ENCODE peak calls at places on chromosome 20, in eight cellular contexts. P, I, M, F, G, U, Q and N are unnamed samples.

GRCh38 chr20:51497542-51498467 is 44.7 kb downstream of the NFATC2 start:
- DNase-seq in F (no peak), Q (no peak), U (no peak), I (no peak), M (no peak), P (no peak), G (no peak), N (no peak)

GRCh38 chr20:63133481-63134091 is 82.3 kb downstream of the YTHDF1 start:
- DNase-seq in Q (no peak), M (no peak), U (no peak), F (no peak), I (peak; percentile 37), G (peak; percentile 36), P (no peak), N (no peak)

GRCh38 chr20:17538517-17539170 is 7.5 kb upstream of the BFSP1 start:
- DNase-seq in U (no peak), M (peak; percentile 38), Q (no peak), I (no peak), G (no peak), F (peak; percentile 67), P (no peak), N (peak; percentile 21)

GRCh38 chr20:61976650-61977332 is 88.9 kb downstream of the TAF4 start:
- DNase-seq in F (no peak), U (no peak), Q (no peak), I (no peak), G (no peak), P (no peak), M (no peak), N (no peak)

GRCh38 chr20:1536893-1537730 is 20.4 kb downstream of the SIRPD start:
- DNase-seq in U (no peak), M (no peak), I (no peak), P (no peak), G (no peak), Q (no peak), F (no peak), N (no peak)

GRCh38 chr20:57451759-57452661 is 60.8 kb downstream of the RBM38 start:
- DNase-seq in F (no peak), P (no peak), U (no peak), M (no peak), G (no peak), I (no peak), Q (no peak), N (no peak)

GRCh38 chr20:43542674-43543073 is 16.2 kb upstream of the SGK2 start:
- DNase-seq in G (no peak), M (no peak), F (no peak), Q (no peak), I (no peak), P (no peak), U (no peak), N (no peak)

GRCh38 chr20:18688676-18689075 is 100.8 kb downstream of the DTD1 start:
- DNase-seq in P (no peak), M (no peak), I (no peak), Q (no peak), G (no peak), F (no peak), U (no peak), N (no peak)

GRCh38 chr20:7406671-7407070 is 533.6 kb downstream of the HAO1 start:
- DNase-seq in Q (no peak), M (no peak), P (no peak), G (no peak), I (no peak), U (no peak), F (no peak), N (no peak)

GRCh38 chr20:10282930-10283556 is 64.4 kb downstream of the SNAP25 start:
- DNase-seq in P (peak; percentile 84), M (peak; percentile 95), G (no peak), U (no peak), I (no peak), Q (no peak), F (no peak), N (peak; percentile 90)

GRCh38 chr20:43988451-43988850 is 73.8 kb downstream of the TOX2 start:
- DNase-seq in F (no peak), M (no peak), G (no peak), U (no peak), I (no peak), P (no peak), Q (no peak), N (no peak)

GRCh38 chr20:38426006-38426405 is 9.1 kb downstream of the SNHG17 start:
- DNase-seq in F (peak; percentile 66), Q (no peak), G (no peak), M (peak; percentile 95), I (peak; percentile 58), P (peak; percentile 92), U (peak; percentile 54), N (peak; percentile 96)

GRCh38 chr20:3987296-3987695 is 28.1 kb downstream of the RNF24 start:
- DNase-seq in G (no peak), F (no peak), U (no peak), M (no peak), P (no peak), I (no peak), Q (no peak), N (no peak)